ENCODE peak calls at places on chromosomes 7 and 10, in five cellular contexts. K, A, H, C and B are unnamed samples.

GRCh38 chr7:30843741-30844482 is 67.7 kb upstream of the AQP1 start:
- DNase-seq in H (no peak), A (no peak), K (no peak), C (no peak), B (no peak)

GRCh38 chr10:970311-971149 is 17.7 kb upstream of the GTPBP4 start:
- DNase-seq in C (no peak), K (no peak), H (no peak), A (no peak), B (no peak)

GRCh38 chr7:112995091-112995824 is 91.4 kb downstream of the GPR85 start:
- DNase-seq in K (no peak), A (no peak), H (peak; percentile 43), C (no peak), B (no peak)

GRCh38 chr7:117731455-117731854 is 141.8 kb downstream of the CTTNBP2 start:
- DNase-seq in C (no peak), H (no peak), A (no peak), K (peak; percentile 16), B (no peak)

GRCh38 chr7:69654849-69655707 is 56.8 kb downstream of the AUTS2 start:
- DNase-seq in A (no peak), H (no peak), C (no peak), K (no peak), B (no peak)

GRCh38 chr7:96781919-96782318 is 72.3 kb upstream of the SEM1 start:
- DNase-seq in A (no peak), C (no peak), H (no peak), K (no peak), B (no peak)

GRCh38 chr7:47074702-47075153 is 507.2 kb downstream of the TNS3 start:
- DNase-seq in H (no peak), C (no peak), K (no peak), A (no peak), B (no peak)

GRCh38 chr7:86629-87028 is 105.7 kb upstream of the FAM20C start:
- DNase-seq in H (no peak), A (peak; percentile 1), K (no peak), C (no peak), B (no peak)

GRCh38 chr7:68977709-68978108 is 620.6 kb upstream of the AUTS2 start:
- DNase-seq in K (no peak), H (no peak), A (no peak), C (no peak), B (no peak)

GRCh38 chr7:18939771-18940576 is 177.5 kb downstream of the TWIST1 start:
- DNase-seq in C (no peak), H (no peak), A (no peak), K (no peak), B (no peak)

GRCh38 chr10:18179901-18180300 is 39.7 kb downstream of the CACNB2 start:
- DNase-seq in K (no peak), A (no peak), H (peak; percentile 56), C (no peak), B (no peak)

GRCh38 chr7:75624134-75624832 is 114.5 kb downstream of the HIP1 start:
- DNase-seq in H (peak; percentile 43), C (peak; percentile 63), K (no peak), A (no peak), B (no peak)

GRCh38 chr7:119900996-119901395 is 372.0 kb upstream of the KCND2 start:
- DNase-seq in H (no peak), A (peak; percentile 2), K (no peak), C (no peak), B (no peak)

GRCh38 chr7:105637755-105638154 is 56.5 kb upstream of the EFCAB10 start:
- DNase-seq in C (no peak), A (no peak), K (no peak), H (no peak), B (no peak)

GRCh38 chr10:50635286-50635685 is 11.5 kb upstream of the SGMS1 start:
- DNase-seq in K (no peak), C (no peak), H (peak; percentile 89), A (no peak), B (no peak)